ENCODE peak calls at places on chromosome 10, in six cellular contexts. L is right cardiac atrium, C is renal cortical epithelial cell, V is DMS79, E is Caki2, B is RCC 7860. Q is an unnamed sample.

GRCh38 chr10:119466076-119466475 is 76.4 kb downstream of the RGS10 start:
- DNase-seq in L (no peak), C (no peak), V (no peak), E (no peak), B (no peak), Q (no peak)

GRCh38 chr10:12782537-12782936 is 219.0 kb downstream of the CCDC3 start:
- DNase-seq in L (peak; percentile 68), C (no peak), V (no peak), E (no peak), B (peak; percentile 8), Q (peak; percentile 60)

GRCh38 chr10:105837951-105838350 is 1196.9 kb downstream of the SORCS3 start:
- DNase-seq in L (no peak), C (peak; percentile 80), V (no peak), E (peak; percentile 5), B (peak; percentile 13), Q (peak; percentile 49)

GRCh38 chr10:91555455-91555854 is 77.4 kb downstream of the PPP1R3C start:
- DNase-seq in L (no peak), C (no peak), V (no peak), E (no peak), B (no peak), Q (no peak)

GRCh38 chr10:77773631-77774426 is 136.2 kb upstream of the KCNMA1 start:
- DNase-seq in L (no peak), C (no peak), V (no peak), E (no peak), B (no peak), Q (no peak)

GRCh38 chr10:103145860-103146466 is 47.1 kb downstream of the NT5C2 start:
- DNase-seq in L (peak; percentile 83), C (peak; percentile 77), V (no peak), E (peak; percentile 57), B (no peak), Q (peak; percentile 48)

GRCh38 chr10:6716521-6716920 is 136.4 kb upstream of the PRKCQ start:
- DNase-seq in L (no peak), C (no peak), V (no peak), E (no peak), B (no peak), Q (peak; percentile 63)

GRCh38 chr10:17857040-17857439 is 47.9 kb downstream of the MRC1 start:
- DNase-seq in L (no peak), C (no peak), V (no peak), E (no peak), B (no peak), Q (no peak)

GRCh38 chr10:118738422-118738821 is 16.3 kb downstream of the CACUL1 start:
- DNase-seq in L (no peak), C (no peak), V (no peak), E (no peak), B (no peak), Q (no peak)

GRCh38 chr10:74344306-74344705 is 193.3 kb downstream of the ADK start:
- DNase-seq in L (no peak), C (no peak), V (no peak), E (no peak), B (no peak), Q (no peak)

GRCh38 chr10:35735412-35735811 is 93.3 kb upstream of the FZD8 start:
- DNase-seq in L (no peak), C (peak; percentile 72), V (no peak), E (no peak), B (no peak), Q (peak; percentile 6)

GRCh38 chr10:27345455-27345909 is 104.9 kb upstream of the ACBD5 start:
- DNase-seq in L (no peak), C (no peak), V (no peak), E (no peak), B (no peak), Q (no peak)

GRCh38 chr10:5813091-5813340 is 218 bp downstream of the GDI2 start:
- DNase-seq in L (no peak), C (no peak), V (no peak), E (no peak), B (peak; percentile 23), Q (no peak)

GRCh38 chr10:99535764-99536399 is 3.1 kb downstream of the NKX2-3 start:
- DNase-seq in L (no peak), C (no peak), V (no peak), E (no peak), B (no peak), Q (no peak)

GRCh38 chr10:93938140-93938539 is 44.4 kb downstream of the SLC35G1 start:
- DNase-seq in L (no peak), C (no peak), V (peak; percentile 4), E (no peak), B (no peak), Q (no peak)

GRCh38 chr10:113047605-113047962 is 97.5 kb downstream of the TCF7L2 start:
- DNase-seq in L (peak; percentile 81), C (peak; percentile 49), V (no peak), E (no peak), B (no peak), Q (no peak)

GRCh38 chr10:101766753-101767599 is 8.9 kb downstream of the FGF8 start:
- DNase-seq in L (no peak), C (no peak), V (no peak), E (no peak), B (no peak), Q (no peak)

GRCh38 chr10:69988094-69988493 is 64.6 kb upstream of the MACROH2A2 start:
- DNase-seq in L (no peak), C (no peak), V (no peak), E (no peak), B (no peak), Q (no peak)

GRCh38 chr10:51224610-51225230 is 150.4 kb downstream of the PRKG1 start:
- DNase-seq in L (no peak), C (no peak), V (no peak), E (no peak), B (no peak), Q (no peak)

GRCh38 chr10:74813371-74813770 is 13.0 kb upstream of the KAT6B start:
- DNase-seq in L (no peak), C (no peak), V (no peak), E (no peak), B (no peak), Q (no peak)

GRCh38 chr10:76297787-76298281 is 866.4 kb downstream of the LRMDA start:
- DNase-seq in L (no peak), C (peak; percentile 100), V (peak; percentile 76), E (peak; percentile 97), B (peak; percentile 87), Q (no peak)

GRCh38 chr10:119659951-119660350 is 8.8 kb downstream of the BAG3 start:
- DNase-seq in L (peak; percentile 50), C (no peak), V (no peak), E (no peak), B (no peak), Q (peak; percentile 51)

GRCh38 chr10:5557040-5557721 is 32.4 kb downstream of the CALML3 start:
- DNase-seq in L (no peak), C (no peak), V (no peak), E (no peak), B (no peak), Q (no peak)

GRCh38 chr10:30939643-30940042 is 92.0 kb downstream of the ZNF438 start:
- DNase-seq in L (no peak), C (no peak), V (no peak), E (no peak), B (no peak), Q (no peak)

GRCh38 chr10:129627442-129627841 is 160.4 kb downstream of the MGMT start:
- DNase-seq in L (no peak), C (no peak), V (no peak), E (no peak), B (no peak), Q (no peak)